ENCODE peak calls at places on chromosome 2, in ten cellular contexts. H is neural progenitor cell; Z is IMR-90; R is heart left ventricle; Y is cardiac muscle cell; U is ovary; G is uterus; N is CD8-positive, alpha-beta T cell; A is tibial artery; J is ascending aorta. O is an unnamed sample.

GRCh38 chr2:238165288-238165921 is 6.6 kb downstream of the ERFE start:
- DNase-seq in H (no peak), Z (no peak), R (no peak), Y (no peak), U (peak; percentile 12), G (no peak), N (no peak), A (no peak), J (peak; percentile 61), O (no peak)

GRCh38 chr2:158184001-158184400 is 82.3 kb downstream of the UPP2 start:
- DNase-seq in H (no peak), Z (no peak), R (no peak), Y (no peak), U (no peak), G (no peak), N (no peak), A (no peak), J (no peak), O (no peak)

GRCh38 chr2:231919341-231920035 is 6.7 kb downstream of the NPPC start:
- DNase-seq in H (no peak), Z (no peak), R (no peak), Y (no peak), U (no peak), G (no peak), N (no peak), A (peak; percentile 12), J (no peak), O (no peak)

GRCh38 chr2:236169151-236169721 is 1.1 kb upstream of the GBX2 start:
- DNase-seq in H (peak; percentile 67), Z (no peak), R (no peak), Y (no peak), U (no peak), G (no peak), N (no peak), A (no peak), J (no peak), O (no peak)

GRCh38 chr2:233240897-233241296 is 10.6 kb upstream of the ATG16L1 start:
- DNase-seq in H (no peak), Z (no peak), R (no peak), Y (no peak), U (no peak), G (no peak), N (no peak), A (no peak), J (no peak), O (no peak)

GRCh38 chr2:36800381-36800780 is 103.9 kb downstream of the VIT start:
- DNase-seq in H (no peak), Z (no peak), R (no peak), Y (no peak), U (no peak), G (no peak), N (peak; percentile 16), A (no peak), J (no peak), O (no peak)

GRCh38 chr2:172339431-172340010 is 87.9 kb upstream of the ITGA6 start:
- DNase-seq in H (peak; percentile 6), Z (peak; percentile 29), R (no peak), Y (no peak), U (no peak), G (no peak), N (no peak), A (no peak), J (no peak), O (no peak)

GRCh38 chr2:178674122-178674521 is 133.1 kb downstream of the TTN start:
- DNase-seq in H (peak; percentile 19), Z (no peak), R (no peak), Y (no peak), U (no peak), G (no peak), N (no peak), A (no peak), J (no peak), O (no peak)

GRCh38 chr2:172970660-172971059 is 105.0 kb upstream of the MAP3K20 start:
- DNase-seq in H (no peak), Z (no peak), R (no peak), Y (no peak), U (no peak), G (no peak), N (peak; percentile 13), A (no peak), J (no peak), O (no peak)

GRCh38 chr2:213013979-213014378 is 137.4 kb downstream of the IKZF2 start:
- DNase-seq in H (no peak), Z (no peak), R (no peak), Y (no peak), U (no peak), G (no peak), N (no peak), A (no peak), J (no peak), O (no peak)

GRCh38 chr2:205076405-205076804 is 531.1 kb downstream of the PARD3B start:
- DNase-seq in H (peak; percentile 27), Z (no peak), R (no peak), Y (no peak), U (no peak), G (no peak), N (no peak), A (no peak), J (no peak), O (no peak)
- H3K27ac ChIP-seq in H (no peak overlapping the region), Z (no peak overlapping the region), R (no peak overlapping the region), Y (no peak overlapping the region), U (no peak overlapping the region), G (no peak overlapping the region), N (peak overlapping the region; percentile 15), A (no peak overlapping the region), J (no peak overlapping the region), O (no peak overlapping the region)

DNA sequence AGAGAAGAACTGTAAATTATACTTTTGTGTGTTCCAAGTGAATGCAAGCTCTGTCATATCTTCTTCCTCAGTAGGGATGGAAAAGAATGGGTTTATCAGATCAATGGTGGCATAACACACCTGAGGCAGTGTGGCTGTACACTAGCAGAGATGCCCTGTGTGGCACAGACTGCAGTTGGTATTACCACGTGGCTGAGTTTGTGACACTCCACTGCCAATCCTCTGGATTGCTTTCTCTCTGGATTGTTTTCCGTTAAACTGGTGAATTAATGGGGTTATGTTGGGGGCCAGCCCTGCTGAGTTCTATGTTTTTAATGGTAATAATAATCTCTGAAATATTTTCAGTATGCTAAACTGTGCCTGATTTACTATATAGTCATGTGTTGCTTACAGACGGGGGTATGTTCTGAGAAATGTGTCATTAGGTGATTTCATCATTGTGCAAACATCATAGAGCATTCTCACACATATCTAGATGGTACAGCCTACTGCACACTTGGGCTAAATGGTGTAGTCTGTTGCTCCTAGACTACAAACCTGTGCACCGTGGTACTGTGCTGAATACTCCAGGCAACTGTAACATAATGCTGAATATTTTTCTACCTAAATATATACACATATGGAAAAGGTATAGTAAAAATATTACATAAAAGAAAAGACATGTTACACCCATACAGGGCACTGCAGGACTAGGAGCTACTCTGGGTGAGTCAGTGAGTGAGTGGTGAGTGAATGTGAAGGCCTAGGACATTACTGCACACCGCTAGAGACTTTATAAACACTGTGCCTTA is 84.7 kb upstream of the ST6GAL2 start:
- DNase-seq in H (no peak), Z (peak; percentile 40), R (no peak), Y (peak; percentile 47), U (no peak), G (no peak), N (no peak), A (no peak), J (no peak), O (no peak)
- TF ChIP-seq CTCF in H (no peak), Z (no peak), R (no peak), Y (no peak), U (no peak), G (no peak), N (no peak), A (no peak), J (no peak), O (no peak)

DNA sequence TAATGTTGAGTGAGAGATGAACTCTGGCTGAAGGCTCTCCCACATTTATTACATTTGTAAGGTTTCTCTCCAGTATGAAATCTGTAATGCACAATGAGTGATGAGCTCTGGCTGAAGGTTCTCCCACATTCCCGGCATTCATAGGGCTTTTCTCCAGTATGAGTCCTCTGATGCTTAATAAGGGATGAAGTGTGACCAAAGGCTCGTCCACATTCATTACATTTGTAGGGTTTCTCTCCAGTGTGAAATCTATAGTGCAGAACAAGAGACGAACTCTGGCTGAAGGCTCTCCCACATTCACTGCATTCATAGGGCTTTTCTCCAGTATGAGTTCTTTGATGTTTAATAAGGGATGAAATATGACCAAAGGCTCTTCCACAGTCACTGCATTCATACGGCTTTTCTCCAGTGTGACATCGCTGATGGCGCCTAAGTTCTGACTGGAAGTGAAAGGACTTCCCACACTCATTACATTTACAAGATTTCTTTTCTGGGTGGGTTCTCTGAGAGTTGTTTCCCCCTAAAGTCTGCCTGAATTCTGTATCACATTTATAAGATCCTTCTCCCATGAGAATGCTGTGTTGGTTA is 10.2 kb downstream of the ZNF514 start:
- DNase-seq in H (no peak), Z (no peak), R (no peak), Y (no peak), U (no peak), G (no peak), N (no peak), A (no peak), J (no peak), O (no peak)
- H3K9me3 ChIP-seq in H (peaks cover 52% of the 10 kb centered on the region), Z (peaks cover 85% of the 10 kb centered on the region), R (peaks cover 100% of the 10 kb centered on the region), Y (peaks cover 12% of the 10 kb centered on the region), U (peaks cover 6% of the 10 kb centered on the region), G (no peaks in the 10 kb centered on the region), N (peaks cover 70% of the 10 kb centered on the region), A (peaks cover 67% of the 10 kb centered on the region), J (peaks cover 95% of the 10 kb centered on the region), O (peaks cover 95% of the 10 kb centered on the region)

GRCh38 chr2:150567771-150568278 is 80.4 kb upstream of the RND3 start:
- DNase-seq in H (no peak), Z (peak; percentile 72), R (no peak), Y (peak; percentile 67), U (no peak), G (no peak), N (no peak), A (no peak), J (no peak), O (no peak)
- H3K27ac ChIP-seq in H (no peak overlapping the region), Z (peak overlapping the region; percentile 95), R (no peak overlapping the region), Y (no peak overlapping the region), U (no peak overlapping the region), G (no peak overlapping the region), N (no peak overlapping the region), A (no peak overlapping the region), J (no peak overlapping the region), O (no peak overlapping the region)

GRCh38 chr2:58512878-58513277 is 271.8 kb upstream of the FANCL start:
- DNase-seq in H (no peak), Z (no peak), R (no peak), Y (no peak), U (no peak), G (no peak), N (no peak), A (no peak), J (no peak), O (no peak)

GRCh38 chr2:58514252-58514651 is 273.1 kb upstream of the FANCL start:
- DNase-seq in H (no peak), Z (no peak), R (no peak), Y (no peak), U (no peak), G (no peak), N (no peak), A (no peak), J (no peak), O (no peak)

GRCh38 chr2:58516695-58517094 is 275.6 kb upstream of the FANCL start:
- DNase-seq in H (no peak), Z (no peak), R (no peak), Y (no peak), U (no peak), G (no peak), N (no peak), A (no peak), J (no peak), O (no peak)

GRCh38 chr2:58520903-58521302 is 279.8 kb upstream of the FANCL start:
- DNase-seq in H (no peak), Z (no peak), R (no peak), Y (no peak), U (no peak), G (no peak), N (no peak), A (no peak), J (no peak), O (no peak)

GRCh38 chr2:58515827-58516574 is 274.9 kb upstream of the FANCL start:
- DNase-seq in H (no peak), Z (no peak), R (no peak), Y (no peak), U (no peak), G (no peak), N (no peak), A (no peak), J (no peak), O (no peak)
- TF ChIP-seq CTCF in H (no peak), Z (no peak), R (no peak), Y (no peak), U (no peak), G (no peak), N (no peak), A (no peak), J (no peak), O (no peak)

O was measured in psoas muscle.